ENCODE peak calls at places on chromosome 6, in six cellular contexts. W is spleen, R is SK-N-SH, Q is B cell, Z is HL-60, U is body of pancreas. B is an unnamed sample.

GRCh38 chr6:117409420-117409819 is 16.3 kb downstream of the ROS1 start:
- DNase-seq in U (no peak), W (no peak), R (no peak), Q (no peak), Z (no peak), B (no peak)

GRCh38 chr6:85323435-85324040 is 126.3 kb upstream of the NT5E start:
- DNase-seq in Z (peak), U (peak), Q (peak), R (peak), W (no peak), B (peak)

GRCh38 chr6:144768676-144769599 is 483.8 kb downstream of the UTRN start:
- DNase-seq in Q (no peak), R (no peak), Z (no peak), W (no peak), U (peak), B (peak)

GRCh38 chr6:157272866-157273755 is 50.2 kb downstream of the TMEM242 start:
- DNase-seq in W (peak), Z (no peak), Q (peak), U (no peak), R (no peak), B (no peak)

GRCh38 chr6:160789263-160790027 is 87.4 kb downstream of the PLG start:
- DNase-seq in W (no peak), U (no peak), Z (no peak), Q (peak), R (no peak), B (no peak)

GRCh38 chr6:137880633-137881521 is 13.8 kb downstream of the TNFAIP3 start:
- DNase-seq in Q (no peak), R (no peak), Z (no peak), U (no peak), W (peak), B (peak)

GRCh38 chr6:16441262-16441661 is 202.9 kb downstream of the GMPR start:
- DNase-seq in R (no peak), Q (no peak), U (no peak), W (no peak), Z (no peak), B (no peak)

GRCh38 chr6:82396964-82397761 is 33.5 kb downstream of the TPBG start:
- DNase-seq in R (no peak), W (no peak), U (no peak), Z (no peak), Q (no peak), B (no peak)

GRCh38 chr6:24924956-24925355 is 10.8 kb downstream of the RIPOR2 start:
- DNase-seq in R (no peak), W (no peak), Q (no peak), Z (no peak), U (no peak), B (no peak)

GRCh38 chr6:112439010-112439409 is 91.9 kb downstream of the RFPL4B start:
- DNase-seq in Q (no peak), U (no peak), R (no peak), W (no peak), Z (no peak), B (peak)

GRCh38 chr6:165055231-165055630 is 254.2 kb downstream of the C6orf118 start:
- DNase-seq in Q (no peak), R (no peak), Z (no peak), W (no peak), U (no peak), B (no peak)

GRCh38 chr6:169961772-169962561 is 210.5 kb downstream of the ERMARD start:
- DNase-seq in Z (no peak), W (peak), R (peak), Q (peak), U (no peak), B (no peak)
- TF ChIP-seq CTCF in Z (no peak), W (peak), R (no peak), Q (no peak), U (peak), B (peak)

GRCh38 chr6:135250751-135251356 is 69.7 kb downstream of the MYB start:
- DNase-seq in R (no peak), Q (no peak), W (no peak), Z (no peak), U (no peak), B (no peak)
- TF ChIP-seq CTCF in R (no peak), Q (no peak), W (no peak), Z (no peak), U (no peak), B (no peak)

GRCh38 chr6:28370440-28370839 is 20.7 kb downstream of the ZKSCAN3 start:
- DNase-seq in U (no peak), W (no peak), Q (no peak), Z (no peak), R (no peak), B (no peak)

GRCh38 chr6:28371706-28372451 is 22.1 kb downstream of the ZKSCAN3 start:
- DNase-seq in Z (no peak), U (no peak), Q (peak), R (no peak), W (no peak), B (peak)

GRCh38 chr6:28371280-28371679 is 21.5 kb downstream of the ZKSCAN3 start:
- DNase-seq in W (no peak), Q (no peak), R (no peak), Z (no peak), U (no peak), B (no peak)

GRCh38 chr6:28377879-28378278 is 21.7 kb downstream of the ZSCAN12 start:
- DNase-seq in Q (no peak), W (no peak), R (no peak), U (no peak), Z (no peak), B (no peak)

GRCh38 chr6:28373925-28374324 is 24.2 kb downstream of the ZKSCAN3 start:
- DNase-seq in Q (no peak), W (no peak), Z (no peak), R (no peak), U (no peak), B (no peak)
- TF ChIP-seq CTCF in Q (no peak), W (no peak), Z (no peak), R (no peak), U (no peak), B (no peak)

GRCh38 chr6:110408891-110409290 is 6.5 kb downstream of the DDO start:
- DNase-seq in Z (no peak), R (peak), Q (no peak), W (no peak), U (no peak), B (no peak)
- TF ChIP-seq CTCF in Z (no peak), R (no peak), Q (no peak), W (no peak), U (no peak), B (no peak)

GRCh38 chr6:33746651-33747100 is at the start of gene IP6K3:
- DNase-seq in W (no peak), U (no peak), Z (no peak), Q (no peak), R (peak), B (no peak)

GRCh38 chr6:33744895-33745546 is 1.7 kb downstream of the IP6K3 start:
- DNase-seq in Q (no peak), R (no peak), U (no peak), Z (no peak), W (no peak), B (no peak)

GRCh38 chr6:33745558-33745957 is 1.1 kb downstream of the IP6K3 start:
- DNase-seq in Q (no peak), R (no peak), U (no peak), Z (no peak), W (no peak), B (no peak)

GRCh38 chr6:33747823-33748222 is 1.1 kb upstream of the IP6K3 start:
- DNase-seq in W (no peak), R (no peak), U (no peak), Z (no peak), Q (no peak), B (no peak)

DNA sequence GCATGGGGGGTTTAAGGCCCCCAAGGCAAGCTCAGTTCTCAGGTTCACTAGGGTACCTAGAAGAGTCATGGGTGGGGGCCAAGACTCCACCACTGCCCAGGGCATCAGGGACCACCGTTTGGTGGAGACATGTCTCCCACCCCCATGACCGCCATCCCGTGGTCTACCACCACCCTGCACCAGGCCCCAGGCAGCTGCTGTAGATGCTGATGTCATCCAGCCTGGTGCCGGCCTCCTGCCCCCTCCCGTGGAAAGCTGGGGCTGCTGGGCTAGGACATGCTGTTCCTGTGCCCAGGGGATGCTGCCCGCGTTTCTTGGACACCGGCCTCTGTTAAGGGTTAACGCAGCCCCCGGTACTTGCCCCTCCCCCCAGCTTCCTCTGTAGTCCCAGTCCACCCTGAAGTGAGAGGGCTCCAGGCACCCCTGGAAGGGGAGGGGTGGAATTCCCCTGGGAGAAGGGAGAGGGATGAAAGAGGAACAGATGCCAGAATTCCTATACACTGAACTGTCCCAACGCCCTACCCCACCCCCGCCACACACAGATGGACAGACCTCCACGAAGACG is 587 bp downstream of the IP6K3 start:
- DNase-seq in U (peak), R (peak), Z (no peak), Q (no peak), W (no peak), B (no peak)
- TF ChIP-seq CTCF in U (no peak), R (no peak), Z (no peak), Q (no peak), W (no peak), B (no peak)

DNA sequence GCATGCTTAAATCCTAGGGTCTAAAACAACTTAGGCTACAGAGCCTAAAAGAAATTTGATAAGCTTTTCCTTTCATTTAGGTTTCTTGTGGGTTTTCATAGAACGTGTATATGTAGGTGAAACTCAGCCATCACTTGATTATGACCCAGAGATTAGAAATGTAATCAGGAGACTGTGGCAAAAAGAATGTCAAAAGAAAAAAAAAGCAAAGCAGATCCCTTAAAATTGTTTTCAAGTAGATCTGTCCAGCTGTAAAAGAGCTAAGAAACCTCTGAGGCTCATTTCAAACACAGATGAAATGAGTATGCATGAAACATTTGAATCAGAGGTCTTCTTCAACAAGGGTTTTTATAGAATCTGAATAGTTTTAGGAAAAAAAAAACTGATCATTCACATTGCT is 341.3 kb upstream of the PRDM1 start:
- DNase-seq in U (no peak), Z (no peak), Q (no peak), W (no peak), R (no peak), B (no peak)
- TF ChIP-seq CTCF in U (no peak), Z (no peak), Q (no peak), W (no peak), R (no peak), B (no peak)

DNA sequence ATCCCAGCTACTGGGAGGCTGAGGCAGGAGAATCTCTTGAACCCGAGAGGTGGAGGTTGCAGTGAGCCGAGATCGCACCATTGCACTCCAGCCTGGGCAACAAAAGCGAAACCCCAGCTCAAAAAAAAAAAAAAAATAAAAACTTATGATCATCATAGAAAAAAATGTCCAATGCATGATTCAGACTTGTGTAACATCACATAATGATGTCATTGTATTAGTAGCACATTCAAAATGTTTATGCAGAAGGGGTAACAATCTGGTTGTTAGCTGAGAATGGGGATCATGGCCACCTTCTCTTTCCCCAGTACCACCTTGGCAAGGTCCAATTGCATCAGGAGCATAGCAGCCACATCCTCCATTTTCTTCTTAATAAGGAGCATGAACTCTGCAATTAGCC is 137.6 kb upstream of the MARCKS start:
- DNase-seq in U (no peak), R (no peak), W (no peak), Z (no peak), Q (no peak), B (no peak)
- TF ChIP-seq CTCF in U (no peak), R (no peak), W (no peak), Z (no peak), Q (no peak), B (no peak)

GRCh38 chr6:71486466-71486865 is 197.9 kb downstream of the OGFRL1 start:
- DNase-seq in W (no peak), Q (no peak), R (no peak), Z (no peak), U (no peak), B (no peak)

GRCh38 chr6:71481801-71482200 is 193.2 kb downstream of the OGFRL1 start:
- DNase-seq in Q (no peak), Z (no peak), W (no peak), R (no peak), U (no peak), B (no peak)

GRCh38 chr6:71481021-71481420 is 192.4 kb downstream of the OGFRL1 start:
- DNase-seq in W (no peak), Q (no peak), R (no peak), U (no peak), Z (no peak), B (no peak)

GRCh38 chr6:71480577-71480976 is 192.0 kb downstream of the OGFRL1 start:
- DNase-seq in R (no peak), W (no peak), U (no peak), Z (no peak), Q (no peak), B (no peak)

DNA sequence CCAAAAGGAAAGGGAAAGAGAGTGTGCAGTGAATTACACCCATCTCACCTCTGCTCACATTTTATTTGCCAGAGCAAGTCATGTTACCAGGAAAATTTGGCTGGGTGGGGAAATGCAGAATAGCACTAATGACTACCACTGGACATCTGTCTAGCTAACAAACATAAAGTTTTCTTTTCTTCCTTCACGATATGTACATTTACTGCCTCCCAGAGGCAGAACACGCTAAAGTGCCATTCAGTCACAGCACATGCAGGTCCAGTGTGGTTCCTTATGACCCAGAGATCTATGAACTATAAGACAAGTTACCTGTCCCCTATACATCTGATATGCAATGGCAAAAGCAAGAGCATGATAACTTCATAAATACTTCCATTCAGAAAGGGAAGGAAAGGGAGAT is 194.1 kb downstream of the OGFRL1 start:
- DNase-seq in Z (no peak), W (no peak), Q (no peak), R (no peak), U (no peak), B (no peak)
- TF ChIP-seq CTCF in Z (no peak), W (no peak), Q (no peak), R (peak), U (no peak), B (no peak)

B was measured in testis.